ENCODE peak calls at places on chromosomes 7 and 10, in eight cellular contexts. H is HuH-7; J is fibroblast of mammary gland; O is coronary artery; T is GM04503; P is T-cell; I is CD4-positive, CD25-positive, alpha-beta regulatory T cell; U is left ventricle myocardium inferior. C is an unnamed sample.

GRCh38 chr7:50156746-50157145 is 63.7 kb upstream of the ZPBP start:
- DNase-seq in H (no peak), J (no peak), O (no peak), T (no peak), P (no peak), I (no peak), U (no peak), C (no peak)

GRCh38 chr7:131111081-131111576 is 216.5 kb upstream of the MKLN1 start:
- DNase-seq in H (peak), J (peak), O (no peak), T (peak), P (no peak), I (no peak), U (no peak), C (peak)

GRCh38 chr10:59700709-59701108 is 8.9 kb downstream of the SLC16A9 start:
- DNase-seq in H (no peak), J (no peak), O (no peak), T (no peak), P (no peak), I (no peak), U (no peak), C (no peak)

GRCh38 chr7:31500656-31501055 is 13.2 kb upstream of the ITPRID1 start:
- DNase-seq in H (no peak), J (no peak), O (no peak), T (no peak), P (no peak), I (no peak), U (no peak), C (no peak)

GRCh38 chr10:112713411-112713810 is 236.6 kb upstream of the TCF7L2 start:
- DNase-seq in H (no peak), J (peak), O (no peak), T (no peak), P (no peak), I (no peak), U (no peak), C (no peak)

GRCh38 chr7:93442478-93443224 is 131.9 kb downstream of the CALCR start:
- DNase-seq in H (peak), J (peak), O (no peak), T (no peak), P (no peak), I (no peak), U (no peak), C (peak)

GRCh38 chr10:6136215-6137201 is 47.7 kb downstream of the RBM17 start:
- DNase-seq in H (no peak), J (peak), O (no peak), T (peak), P (no peak), I (no peak), U (no peak), C (no peak)

GRCh38 chr7:47211467-47212121 is 370.3 kb downstream of the TNS3 start:
- DNase-seq in H (no peak), J (no peak), O (no peak), T (no peak), P (no peak), I (no peak), U (no peak), C (no peak)

GRCh38 chr7:73482746-73483145 is 39.3 kb downstream of the BAZ1B start:
- DNase-seq in H (no peak), J (no peak), O (no peak), T (no peak), P (no peak), I (no peak), U (no peak), C (no peak)